ENCODE peak calls at places on chromosomes 11 and 22, in seven cellular contexts. One of them, this sample, is unnamed.
A peak's percentile ranks its signal among the peaks of the same experiment; 100 is the strongest.

GRCh38 chr22:18023509-18024275 is 669 bp downstream of the MICAL3 start:
- DNase-seq in astrocyte of the spinal cord: peak; percentile 79
- DNase-seq in mucosa of descending colon: peak; percentile 89
- DNase-seq in psoas muscle: peak; percentile 93
- DNase-seq in thoracic aorta: peak; percentile 43
- DNase-seq in adrenal gland: peak; percentile 89
- DNase-seq in PC-3: peak; percentile 80
- DNase-seq in this sample: peak; percentile 39

GRCh38 chr11:33454264-33454663 is 197.1 kb downstream of the HIPK3 start:
- DNase-seq in mucosa of descending colon: no peak
- DNase-seq in psoas muscle: no peak
- DNase-seq in PC-3: no peak
- DNase-seq in thoracic aorta: no peak
- DNase-seq in astrocyte of the spinal cord: no peak
- DNase-seq in adrenal gland: no peak
- DNase-seq in this sample: no peak

GRCh38 chr11:47004595-47005033 is 68.1 kb downstream of the CSTPP1 start:
- DNase-seq in astrocyte of the spinal cord: peak; percentile 98
- DNase-seq in PC-3: peak; percentile 15
- DNase-seq in adrenal gland: peak; percentile 85
- DNase-seq in mucosa of descending colon: peak; percentile 52
- DNase-seq in psoas muscle: peak; percentile 86
- DNase-seq in thoracic aorta: peak; percentile 33
- DNase-seq in this sample: peak; percentile 97

GRCh38 chr11:134469627-134470026 is 57.6 kb upstream of the B3GAT1 start:
- DNase-seq in adrenal gland: no peak
- DNase-seq in PC-3: peak; percentile 7
- DNase-seq in thoracic aorta: no peak
- DNase-seq in astrocyte of the spinal cord: no peak
- DNase-seq in mucosa of descending colon: no peak
- DNase-seq in psoas muscle: no peak
- DNase-seq in this sample: no peak

GRCh38 chr22:47146941-47147340 is 384.5 kb downstream of the TBC1D22A start:
- DNase-seq in thoracic aorta: no peak
- DNase-seq in PC-3: no peak
- DNase-seq in adrenal gland: no peak
- DNase-seq in psoas muscle: peak; percentile 36
- DNase-seq in astrocyte of the spinal cord: no peak
- DNase-seq in mucosa of descending colon: no peak
- DNase-seq in this sample: no peak

GRCh38 chr11:17738350-17739207 is 4.0 kb downstream of the KCNC1 start:
- DNase-seq in PC-3: no peak
- DNase-seq in astrocyte of the spinal cord: no peak
- DNase-seq in adrenal gland: no peak
- DNase-seq in psoas muscle: peak; percentile 44
- DNase-seq in thoracic aorta: no peak
- DNase-seq in mucosa of descending colon: no peak
- DNase-seq in this sample: no peak

GRCh38 chr22:20035375-20036084 is 14.6 kb downstream of the TANGO2 start:
- DNase-seq in psoas muscle: no peak
- DNase-seq in PC-3: no peak
- DNase-seq in adrenal gland: no peak
- DNase-seq in thoracic aorta: no peak
- DNase-seq in mucosa of descending colon: no peak
- DNase-seq in astrocyte of the spinal cord: no peak
- DNase-seq in this sample: no peak

GRCh38 chr11:132959663-132960062 is 572.6 kb downstream of the OPCML start:
- DNase-seq in mucosa of descending colon: no peak
- DNase-seq in PC-3: no peak
- DNase-seq in astrocyte of the spinal cord: no peak
- DNase-seq in thoracic aorta: no peak
- DNase-seq in psoas muscle: no peak
- DNase-seq in adrenal gland: no peak
- DNase-seq in this sample: no peak

GRCh38 chr11:8839957-8840945 is 70.7 kb upstream of the AKIP1 start:
- DNase-seq in astrocyte of the spinal cord: peak; percentile 33
- DNase-seq in PC-3: peak; percentile 27
- DNase-seq in psoas muscle: no peak
- DNase-seq in mucosa of descending colon: no peak
- DNase-seq in adrenal gland: peak; percentile 62
- DNase-seq in thoracic aorta: no peak
- DNase-seq in this sample: no peak

GRCh38 chr11:122882809-122883681 is 486 bp downstream of the JHY start:
- DNase-seq in astrocyte of the spinal cord: no peak
- DNase-seq in psoas muscle: peak; percentile 64
- DNase-seq in mucosa of descending colon: peak; percentile 69
- DNase-seq in adrenal gland: peak; percentile 31
- DNase-seq in PC-3: peak; percentile 83
- DNase-seq in thoracic aorta: no peak
- DNase-seq in this sample: no peak

GRCh38 chr11:62427630-62428233 is 8.9 kb downstream of the SCGB1A1 start:
- DNase-seq in thoracic aorta: no peak
- DNase-seq in PC-3: peak; percentile 35
- DNase-seq in mucosa of descending colon: no peak
- DNase-seq in adrenal gland: no peak
- DNase-seq in psoas muscle: no peak
- DNase-seq in astrocyte of the spinal cord: peak; percentile 35
- DNase-seq in this sample: no peak

GRCh38 chr22:30717331-30717921 is 22.8 kb downstream of the OSBP2 start:
- DNase-seq in PC-3: peak; percentile 88
- DNase-seq in thoracic aorta: no peak
- DNase-seq in mucosa of descending colon: no peak
- DNase-seq in adrenal gland: peak; percentile 87
- DNase-seq in psoas muscle: no peak
- DNase-seq in astrocyte of the spinal cord: peak; percentile 77
- DNase-seq in this sample: no peak

GRCh38 chr11:69213315-69213714 is 57.6 kb downstream of the SMIM38 start:
- DNase-seq in thoracic aorta: no peak
- DNase-seq in psoas muscle: no peak
- DNase-seq in astrocyte of the spinal cord: no peak
- DNase-seq in mucosa of descending colon: no peak
- DNase-seq in PC-3: no peak
- DNase-seq in adrenal gland: no peak
- DNase-seq in this sample: no peak

GRCh38 chr22:30872282-30873041 is 96.1 kb downstream of the MORC2 start:
- DNase-seq in psoas muscle: no peak
- DNase-seq in thoracic aorta: no peak
- DNase-seq in astrocyte of the spinal cord: no peak
- DNase-seq in PC-3: no peak
- DNase-seq in mucosa of descending colon: peak; percentile 27
- DNase-seq in adrenal gland: no peak
- DNase-seq in this sample: no peak

GRCh38 chr11:9625728-9626127 is 38.1 kb upstream of the SWAP70 start:
- DNase-seq in adrenal gland: no peak
- DNase-seq in psoas muscle: no peak
- DNase-seq in mucosa of descending colon: no peak
- DNase-seq in PC-3: no peak
- DNase-seq in astrocyte of the spinal cord: no peak
- DNase-seq in thoracic aorta: no peak
- DNase-seq in this sample: no peak

GRCh38 chr11:47415949-47416472 is 7.6 kb downstream of the SLC39A13 start:
- DNase-seq in PC-3: peak; percentile 89
- DNase-seq in adrenal gland: peak; percentile 76
- DNase-seq in psoas muscle: peak; percentile 95
- DNase-seq in thoracic aorta: peak; percentile 80
- DNase-seq in mucosa of descending colon: peak; percentile 78
- DNase-seq in astrocyte of the spinal cord: peak; percentile 94
- DNase-seq in this sample: peak; percentile 93

GRCh38 chr11:134468081-134468668 is 56.1 kb upstream of the B3GAT1 start:
- DNase-seq in astrocyte of the spinal cord: no peak
- DNase-seq in mucosa of descending colon: peak; percentile 74
- DNase-seq in psoas muscle: no peak
- DNase-seq in thoracic aorta: no peak
- DNase-seq in adrenal gland: no peak
- DNase-seq in PC-3: no peak
- DNase-seq in this sample: no peak

GRCh38 chr22:43889366-43890253 is 2.2 kb downstream of the PNPLA5 start:
- DNase-seq in psoas muscle: peak; percentile 38
- DNase-seq in astrocyte of the spinal cord: peak; percentile 19
- DNase-seq in adrenal gland: peak; percentile 4
- DNase-seq in thoracic aorta: no peak
- DNase-seq in mucosa of descending colon: no peak
- DNase-seq in PC-3: peak; percentile 19
- DNase-seq in this sample: no peak

GRCh38 chr11:6586434-6587359 is 16.7 kb downstream of the RRP8 start:
- DNase-seq in psoas muscle: no peak
- DNase-seq in mucosa of descending colon: no peak
- DNase-seq in astrocyte of the spinal cord: no peak
- DNase-seq in adrenal gland: no peak
- DNase-seq in PC-3: no peak
- DNase-seq in thoracic aorta: no peak
- DNase-seq in this sample: no peak

GRCh38 chr11:8068605-8069221 is 12.3 kb upstream of the TUB start:
- DNase-seq in thoracic aorta: no peak
- DNase-seq in astrocyte of the spinal cord: peak; percentile 85
- DNase-seq in psoas muscle: peak; percentile 84
- DNase-seq in mucosa of descending colon: no peak
- DNase-seq in adrenal gland: peak; percentile 90
- DNase-seq in PC-3: peak; percentile 39
- DNase-seq in this sample: peak; percentile 95

GRCh38 chr11:257766-258493 is 20.3 kb upstream of the NLRP6 start:
- DNase-seq in adrenal gland: no peak
- DNase-seq in psoas muscle: no peak
- DNase-seq in PC-3: peak; percentile 12
- DNase-seq in thoracic aorta: no peak
- DNase-seq in astrocyte of the spinal cord: no peak
- DNase-seq in mucosa of descending colon: no peak
- DNase-seq in this sample: no peak
- TF ChIP-seq CTCF in adrenal gland: no peak
- TF ChIP-seq CTCF in psoas muscle: no peak
- TF ChIP-seq CTCF in PC-3: peak; percentile 51
- TF ChIP-seq CTCF in thoracic aorta: no peak
- TF ChIP-seq CTCF in astrocyte of the spinal cord: no peak
- TF ChIP-seq CTCF in mucosa of descending colon: no peak
- TF ChIP-seq CTCF in this sample: no peak

DNA sequence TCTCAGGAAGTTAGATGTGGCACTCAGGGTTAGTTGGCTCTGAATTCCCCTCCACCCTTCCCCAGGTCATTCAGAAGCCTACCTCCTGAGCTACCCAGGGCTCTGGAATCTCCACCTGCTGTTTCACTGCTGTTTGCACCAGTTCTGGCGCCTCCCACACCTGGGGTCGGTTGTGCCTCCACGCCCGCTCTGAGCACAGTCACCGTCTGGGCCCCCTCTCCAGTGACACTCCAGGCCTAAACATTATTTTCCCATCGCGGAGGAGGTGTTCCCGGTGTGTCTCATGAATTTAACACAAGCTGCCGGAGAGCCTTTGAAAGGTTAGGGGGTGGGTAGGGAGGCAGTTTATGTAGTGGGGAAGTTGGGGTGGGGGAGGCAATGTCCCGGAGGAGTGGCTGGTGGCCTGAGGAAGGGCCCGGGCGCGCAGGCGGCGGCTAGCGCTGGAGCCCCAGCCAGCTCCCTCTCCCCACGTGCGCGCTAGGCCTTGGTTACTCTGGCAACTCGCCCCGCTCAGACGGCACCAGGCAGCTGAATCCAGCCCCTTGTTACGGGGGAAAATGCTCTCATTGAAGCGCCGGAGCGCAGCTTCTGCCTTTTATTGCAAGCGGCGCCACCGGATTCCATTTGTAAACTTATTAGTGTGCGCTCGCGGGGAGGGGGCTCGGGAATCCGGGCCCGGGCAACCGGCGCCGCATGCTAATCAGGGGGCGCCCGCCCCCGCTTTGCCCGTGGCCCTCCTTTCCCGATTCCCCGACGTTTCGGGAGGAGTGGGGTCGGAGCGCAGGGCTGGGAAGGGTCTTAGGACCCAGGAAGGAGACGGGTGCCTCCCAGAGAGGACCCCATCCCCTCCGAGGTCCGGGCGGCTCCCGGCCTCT is 52.4 kb downstream of the GRIK4 start:
- DNase-seq in thoracic aorta: no peak
- DNase-seq in psoas muscle: no peak
- DNase-seq in astrocyte of the spinal cord: peak; percentile 15
- DNase-seq in mucosa of descending colon: no peak
- DNase-seq in adrenal gland: peak; percentile 73
- DNase-seq in PC-3: no peak
- DNase-seq in this sample: no peak
- H3K4me3 ChIP-seq in thoracic aorta: peak overlapping the region; percentile 65
- H3K4me3 ChIP-seq in psoas muscle: peak overlapping the region; percentile 56
- H3K4me3 ChIP-seq in astrocyte of the spinal cord: no peak overlapping the region
- H3K4me3 ChIP-seq in mucosa of descending colon: no peak overlapping the region
- H3K4me3 ChIP-seq in adrenal gland: no peak overlapping the region
- H3K4me3 ChIP-seq in PC-3: peak overlapping the region; percentile 34
- H3K4me3 ChIP-seq in this sample: peak overlapping the region; percentile 35

GRCh38 chr11:369336-370018 is at the start of gene B4GALNT4:
- DNase-seq in thoracic aorta: no peak
- DNase-seq in adrenal gland: no peak
- DNase-seq in astrocyte of the spinal cord: no peak
- DNase-seq in mucosa of descending colon: peak; percentile 22
- DNase-seq in psoas muscle: peak; percentile 34
- DNase-seq in PC-3: peak; percentile 43
- DNase-seq in this sample: no peak

GRCh38 chr11:371716-372590 is 2.7 kb downstream of the B4GALNT4 start:
- DNase-seq in adrenal gland: no peak
- DNase-seq in psoas muscle: peak; percentile 48
- DNase-seq in PC-3: no peak
- DNase-seq in mucosa of descending colon: peak; percentile 27
- DNase-seq in thoracic aorta: no peak
- DNase-seq in astrocyte of the spinal cord: no peak
- DNase-seq in this sample: no peak

GRCh38 chr11:371051-371450 is 1.8 kb downstream of the B4GALNT4 start:
- DNase-seq in psoas muscle: peak; percentile 51
- DNase-seq in adrenal gland: no peak
- DNase-seq in PC-3: no peak
- DNase-seq in mucosa of descending colon: peak; percentile 38
- DNase-seq in thoracic aorta: no peak
- DNase-seq in astrocyte of the spinal cord: no peak
- DNase-seq in this sample: no peak

GRCh38 chr11:368414-369335 is 624 bp upstream of the B4GALNT4 start:
- DNase-seq in adrenal gland: no peak
- DNase-seq in thoracic aorta: no peak
- DNase-seq in PC-3: peak; percentile 22
- DNase-seq in astrocyte of the spinal cord: no peak
- DNase-seq in psoas muscle: peak; percentile 41
- DNase-seq in mucosa of descending colon: peak; percentile 38
- DNase-seq in this sample: no peak

GRCh38 chr11:370087-370941 is 1.0 kb downstream of the B4GALNT4 start:
- DNase-seq in psoas muscle: peak; percentile 29
- DNase-seq in PC-3: no peak
- DNase-seq in thoracic aorta: no peak
- DNase-seq in mucosa of descending colon: peak; percentile 36
- DNase-seq in adrenal gland: no peak
- DNase-seq in astrocyte of the spinal cord: no peak
- DNase-seq in this sample: no peak
- TF ChIP-seq CTCF in psoas muscle: no peak
- TF ChIP-seq CTCF in PC-3: no peak
- TF ChIP-seq CTCF in thoracic aorta: no peak
- TF ChIP-seq CTCF in mucosa of descending colon: no peak
- TF ChIP-seq CTCF in adrenal gland: no peak
- TF ChIP-seq CTCF in astrocyte of the spinal cord: no peak
- TF ChIP-seq CTCF in this sample: peak; percentile 6

DNA sequence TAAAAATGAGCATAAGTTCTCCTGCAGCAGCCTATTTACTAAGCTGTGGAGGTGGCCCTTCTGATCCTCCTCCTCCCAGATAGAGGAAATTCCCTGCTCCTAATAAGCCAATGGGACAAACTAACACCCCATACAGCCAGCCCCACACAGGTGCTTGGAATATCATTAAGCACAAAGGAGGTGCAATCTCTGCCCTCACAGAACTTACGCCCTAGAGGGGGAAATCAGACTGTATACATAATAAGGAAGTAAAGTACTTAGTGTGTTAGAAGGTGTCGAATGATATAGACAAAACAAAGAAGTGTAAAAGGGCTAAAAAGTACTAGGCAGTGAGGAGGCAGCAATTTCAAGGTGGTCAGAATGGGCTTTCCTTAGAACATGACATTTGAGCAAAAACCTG is 5.8 kb downstream of the MS4A12 start:
- DNase-seq in astrocyte of the spinal cord: no peak
- DNase-seq in adrenal gland: no peak
- DNase-seq in thoracic aorta: no peak
- DNase-seq in PC-3: no peak
- DNase-seq in mucosa of descending colon: no peak
- DNase-seq in psoas muscle: no peak
- DNase-seq in this sample: no peak
- H3K4me3 ChIP-seq in astrocyte of the spinal cord: no peak overlapping the region
- H3K4me3 ChIP-seq in adrenal gland: no peak overlapping the region
- H3K4me3 ChIP-seq in thoracic aorta: no peak overlapping the region
- H3K4me3 ChIP-seq in PC-3: no peak overlapping the region
- H3K4me3 ChIP-seq in mucosa of descending colon: no peak overlapping the region
- H3K4me3 ChIP-seq in psoas muscle: no peak overlapping the region
- H3K4me3 ChIP-seq in this sample: no peak overlapping the region